ENCODE peak calls at places on chromosomes 5 and 9, in four cellular contexts. One of them, this sample, is unnamed.

GRCh38 chr5:130981663-130982062 is 183.4 kb downstream of the HINT1 start:
- DNase-seq in H4: no peak
- DNase-seq in lower leg skin: no peak
- DNase-seq in nucleus accumbens: no peak
- DNase-seq in this sample: no peak

GRCh38 chr5:151267481-151268275 is 14.7 kb downstream of the GM2A start:
- DNase-seq in lower leg skin: no peak
- DNase-seq in H4: no peak
- DNase-seq in nucleus accumbens: no peak
- DNase-seq in this sample: no peak

GRCh38 chr9:20322212-20322611 is 300.1 kb downstream of the MLLT3 start:
- DNase-seq in lower leg skin: no peak
- DNase-seq in H4: no peak
- DNase-seq in nucleus accumbens: no peak
- DNase-seq in this sample: no peak

GRCh38 chr5:80195837-80196400 is 59.9 kb downstream of the SERINC5 start:
- DNase-seq in nucleus accumbens: no peak
- DNase-seq in H4: no peak
- DNase-seq in lower leg skin: no peak
- DNase-seq in this sample: no peak

GRCh38 chr5:76870046-76870445 is 20.2 kb downstream of the S100Z start:
- DNase-seq in nucleus accumbens: no peak
- DNase-seq in lower leg skin: no peak
- DNase-seq in H4: no peak
- DNase-seq in this sample: no peak

GRCh38 chr5:112412370-112412769 is 6.7 kb downstream of the EPB41L4A start:
- DNase-seq in lower leg skin: no peak
- DNase-seq in nucleus accumbens: no peak
- DNase-seq in H4: no peak
- DNase-seq in this sample: no peak

GRCh38 chr5:100430268-100430900 is 104.8 kb upstream of the FAM174A start:
- DNase-seq in H4: peak
- DNase-seq in lower leg skin: peak
- DNase-seq in nucleus accumbens: peak
- DNase-seq in this sample: peak

GRCh38 chr9:116365056-116365471 is 211.5 kb downstream of the PAPPA start:
- DNase-seq in lower leg skin: peak
- DNase-seq in nucleus accumbens: peak
- DNase-seq in H4: peak
- DNase-seq in this sample: peak

GRCh38 chr5:95162231-95162992 is 122.5 kb downstream of the MCTP1 start:
- DNase-seq in nucleus accumbens: no peak
- DNase-seq in H4: no peak
- DNase-seq in lower leg skin: no peak
- DNase-seq in this sample: no peak

GRCh38 chr5:115262066-115262404 is 642 bp downstream of the PGGT1B start:
- DNase-seq in lower leg skin: no peak
- DNase-seq in nucleus accumbens: no peak
- DNase-seq in H4: peak
- DNase-seq in this sample: no peak

GRCh38 chr5:171632618-171633017 is 153.0 kb upstream of the SMIM23 start:
- DNase-seq in nucleus accumbens: no peak
- DNase-seq in H4: no peak
- DNase-seq in lower leg skin: no peak
- DNase-seq in this sample: no peak

GRCh38 chr5:73693573-73694061 is 67.6 kb downstream of the ARHGEF28 start:
- DNase-seq in nucleus accumbens: no peak
- DNase-seq in lower leg skin: no peak
- DNase-seq in H4: no peak
- DNase-seq in this sample: no peak

GRCh38 chr9:126000256-126000655 is 253.1 kb downstream of the PBX3 start:
- DNase-seq in lower leg skin: no peak
- DNase-seq in H4: no peak
- DNase-seq in nucleus accumbens: no peak
- DNase-seq in this sample: no peak

GRCh38 chr5:151740958-151741373 is 17.5 kb downstream of the ATOX1 start:
- DNase-seq in H4: no peak
- DNase-seq in lower leg skin: no peak
- DNase-seq in nucleus accumbens: no peak
- DNase-seq in this sample: no peak

GRCh38 chr5:127849891-127850290 is 146.7 kb downstream of the CCDC192 start:
- DNase-seq in lower leg skin: no peak
- DNase-seq in nucleus accumbens: no peak
- DNase-seq in H4: no peak
- DNase-seq in this sample: no peak

GRCh38 chr9:93302586-93303257 is 118.8 kb downstream of the WNK2 start:
- DNase-seq in H4: peak
- DNase-seq in nucleus accumbens: peak
- DNase-seq in lower leg skin: no peak
- DNase-seq in this sample: no peak

GRCh38 chr9:130431536-130432303 is 13.0 kb upstream of the ASS1 start:
- DNase-seq in nucleus accumbens: no peak
- DNase-seq in lower leg skin: no peak
- DNase-seq in H4: no peak
- DNase-seq in this sample: no peak

GRCh38 chr5:334903-335739 is 13.6 kb downstream of the AHRR start:
- DNase-seq in lower leg skin: no peak
- DNase-seq in nucleus accumbens: no peak
- DNase-seq in H4: no peak
- DNase-seq in this sample: no peak

GRCh38 chr9:134149380-134149779 is 13.5 kb downstream of the WDR5 start:
- DNase-seq in nucleus accumbens: no peak
- DNase-seq in H4: no peak
- DNase-seq in lower leg skin: no peak
- DNase-seq in this sample: no peak